ENCODE peak calls at places on chromosome 19, in seven cellular contexts. R is activated CD4-positive, alpha-beta T cell treated with anti-CD3 and anti-CD28 coated beads for 24 hours; W is HT1080; O is SW 1271; M is ovary; V is glutamatergic neuron; T is mammary epithelial cell. L is an unnamed sample.

GRCh38 chr19:49930483-49931011 is 1.2 kb upstream of the NUP62 start:
- DNase-seq in T (no peak), M (peak; percentile 79), R (no peak), W (no peak), V (peak; percentile 51), O (no peak), L (peak; percentile 18)

GRCh38 chr19:2619076-2619475 is 83.4 kb downstream of the GNG7 start:
- DNase-seq in O (no peak), R (no peak), T (no peak), M (no peak), W (no peak), V (no peak), L (no peak)

GRCh38 chr19:48480151-48480475 is 10.9 kb downstream of the CYTH2 start:
- DNase-seq in W (no peak), R (peak; percentile 17), M (peak; percentile 83), T (no peak), V (no peak), O (no peak), L (no peak)

GRCh38 chr19:29277107-29277506 is 64.2 kb upstream of the UQCRFS1 start:
- DNase-seq in T (no peak), M (no peak), O (peak; percentile 8), V (no peak), W (peak; percentile 80), R (peak; percentile 30), L (peak; percentile 32)

GRCh38 chr19:36013280-36014028 is 559 bp downstream of the ALKBH6 start:
- DNase-seq in M (peak; percentile 48), R (no peak), O (no peak), W (no peak), T (no peak), V (no peak), L (no peak)

GRCh38 chr19:18662972-18663732 is 20.3 kb upstream of the CRTC1 start:
- DNase-seq in T (no peak), W (no peak), R (no peak), M (no peak), V (no peak), O (no peak), L (no peak)

GRCh38 chr19:31546561-31546960 is 197.3 kb upstream of the TSHZ3 start:
- DNase-seq in O (no peak), M (no peak), V (no peak), W (no peak), T (no peak), R (no peak), L (no peak)

GRCh38 chr19:23991170-23991569 is 76.5 kb downstream of the ZNF726 start:
- DNase-seq in M (no peak), R (no peak), O (no peak), T (peak; percentile 87), W (peak; percentile 15), V (no peak), L (no peak)

GRCh38 chr19:13483215-13483614 is 23.1 kb downstream of the CACNA1A start:
- DNase-seq in O (no peak), R (no peak), V (no peak), W (peak; percentile 4), M (no peak), T (no peak), L (peak; percentile 8)

GRCh38 chr19:41426952-41427646 is at the start of gene B3GNT8:
- DNase-seq in W (no peak), O (no peak), T (peak; percentile 84), V (peak; percentile 93), M (peak; percentile 86), R (no peak), L (peak; percentile 64)

GRCh38 chr19:30530751-30531150 is 158.6 kb downstream of the ZNF536 start:
- DNase-seq in R (no peak), W (no peak), V (no peak), M (no peak), T (no peak), O (no peak), L (no peak)

GRCh38 chr19:49690656-49691242 is at the start of gene CPT1C:
- DNase-seq in V (peak; percentile 93), R (peak; percentile 58), M (peak; percentile 87), T (no peak), O (no peak), W (no peak), L (peak; percentile 91)

GRCh38 chr19:33796164-33797100 is at the start of gene KCTD15:
- DNase-seq in O (peak; percentile 25), W (no peak), T (peak; percentile 60), R (no peak), M (peak; percentile 79), V (peak; percentile 76), L (peak; percentile 34)

GRCh38 chr19:45069056-45069455 is 7.2 kb downstream of the ZNF296 start:
- DNase-seq in M (no peak), O (no peak), T (peak; percentile 32), R (no peak), W (no peak), V (peak; percentile 46), L (peak; percentile 28)

L was measured in ELR.